ENCODE peak calls at places on chromosomes 4 and X, in nine cellular contexts. L, O, X, M, D, T, E, A and I are unnamed samples.

GRCh38 chr4:47690611-47691010 is 147.3 kb downstream of the CORIN start:
- DNase-seq in L (no peak), O (no peak), X (no peak), M (no peak), D (no peak), T (no peak), E (no peak), A (no peak), I (no peak)

GRCh38 chr4:173436149-173436579 is 37.2 kb upstream of the SCRG1 start:
- DNase-seq in L (no peak), O (no peak), X (peak; percentile 28), M (no peak), D (peak; percentile 81), T (peak; percentile 22), E (peak; percentile 79), A (peak; percentile 31), I (no peak)

GRCh38 chrX:114344756-114345155 is 239.1 kb upstream of the HTR2C start:
- DNase-seq in L (no peak), O (no peak), X (peak; percentile 59), M (no peak), D (peak; percentile 47), T (no peak), E (peak; percentile 41), A (peak; percentile 18), I (no peak)

GRCh38 chr4:1711055-1711905 is 839 bp downstream of the SLBP start:
- DNase-seq in L (no peak), O (peak; percentile 50), X (peak; percentile 71), M (no peak), D (peak; percentile 68), T (peak; percentile 69), E (peak; percentile 76), A (peak; percentile 61), I (peak; percentile 45)

GRCh38 chr4:77012726-77013125 is 63.1 kb downstream of the CCNI start:
- DNase-seq in L (no peak), O (peak; percentile 31), X (no peak), M (no peak), D (no peak), T (no peak), E (no peak), A (no peak), I (no peak)

GRCh38 chr4:101188906-101189305 is 158.4 kb downstream of the PPP3CA start:
- DNase-seq in L (no peak), O (no peak), X (no peak), M (no peak), D (no peak), T (no peak), E (no peak), A (no peak), I (no peak)

GRCh38 chr4:52376107-52376704 is 282.9 kb downstream of the USP46 start:
- DNase-seq in L (no peak), O (no peak), X (peak; percentile 76), M (no peak), D (peak; percentile 35), T (peak; percentile 42), E (peak; percentile 26), A (peak; percentile 62), I (no peak)

GRCh38 chr4:173318648-173319211 is 15.4 kb downstream of the HMGB2 start:
- DNase-seq in L (peak; percentile 15), O (no peak), X (peak; percentile 26), M (no peak), D (peak; percentile 31), T (no peak), E (peak; percentile 60), A (peak; percentile 78), I (no peak)

GRCh38 chrX:31658360-31658759 is 586.5 kb upstream of the FTHL17 start:
- DNase-seq in L (peak; percentile 1), O (no peak), X (peak; percentile 22), M (no peak), D (peak; percentile 17), T (no peak), E (peak; percentile 41), A (peak; percentile 52), I (no peak)

GRCh38 chr4:76308548-76308947 is 2.0 kb downstream of the STBD1 start:
- DNase-seq in L (no peak), O (peak; percentile 74), X (peak; percentile 80), M (no peak), D (no peak), T (peak; percentile 58), E (no peak), A (no peak), I (peak; percentile 32)

GRCh38 chr4:77493829-77494551 is 111.6 kb upstream of the CXCL13 start:
- DNase-seq in L (no peak), O (no peak), X (no peak), M (no peak), D (peak; percentile 27), T (no peak), E (no peak), A (peak; percentile 56), I (no peak)

GRCh38 chrX:19611636-19612376 is 96.5 kb upstream of the MAP3K15 start:
- DNase-seq in L (no peak), O (no peak), X (no peak), M (no peak), D (no peak), T (no peak), E (no peak), A (no peak), I (no peak)

GRCh38 chrX:72396117-72396516 is 90.4 kb upstream of the CITED1 start:
- DNase-seq in L (no peak), O (no peak), X (no peak), M (no peak), D (no peak), T (no peak), E (no peak), A (no peak), I (no peak)

GRCh38 chr4:54726907-54727306 is 69.2 kb downstream of the KIT start:
- DNase-seq in L (no peak), O (no peak), X (no peak), M (no peak), D (no peak), T (no peak), E (no peak), A (no peak), I (no peak)

GRCh38 chr4:169774466-169775445 is 17.0 kb upstream of the HPF1 start:
- DNase-seq in L (no peak), O (no peak), X (peak; percentile 8), M (no peak), D (no peak), T (no peak), E (no peak), A (no peak), I (peak; percentile 52)

GRCh38 chr4:2363056-2363719 is 55.3 kb downstream of the ZFYVE28 start:
- DNase-seq in L (peak; percentile 48), O (no peak), X (peak; percentile 62), M (no peak), D (peak; percentile 35), T (peak; percentile 67), E (no peak), A (peak; percentile 8), I (no peak)

GRCh38 chr4:179027569-179027968 is 1585.3 kb upstream of the AGA start:
- DNase-seq in L (no peak), O (no peak), X (no peak), M (no peak), D (no peak), T (no peak), E (no peak), A (no peak), I (no peak)

GRCh38 chr4:78776729-78777555 is 792 bp downstream of the BMP2K start:
- DNase-seq in L (no peak), O (peak; percentile 18), X (peak; percentile 60), M (peak; percentile 19), D (peak; percentile 71), T (peak; percentile 16), E (peak; percentile 67), A (peak; percentile 92), I (peak; percentile 58)

GRCh38 chr4:59094505-59094904 is 1984.3 kb upstream of the IGFBP7 start:
- DNase-seq in L (no peak), O (no peak), X (no peak), M (no peak), D (no peak), T (no peak), E (no peak), A (no peak), I (no peak)

GRCh38 chr4:153468587-153468986 is 2.4 kb downstream of the TMEM131L start:
- DNase-seq in L (no peak), O (no peak), X (no peak), M (no peak), D (no peak), T (no peak), E (no peak), A (no peak), I (no peak)

GRCh38 chr4:183636923-183637322 is 22.1 kb downstream of the RWDD4 start:
- DNase-seq in L (no peak), O (no peak), X (no peak), M (no peak), D (no peak), T (peak; percentile 24), E (peak; percentile 65), A (no peak), I (no peak)

GRCh38 chr4:7068883-7069282 is 1.0 kb upstream of the GRPEL1 start:
- DNase-seq in L (no peak), O (no peak), X (peak; percentile 50), M (no peak), D (no peak), T (no peak), E (peak; percentile 15), A (peak; percentile 52), I (no peak)

GRCh38 chr4:84231539-84232055 is 267.5 kb downstream of the NKX6-1 start:
- DNase-seq in L (no peak), O (no peak), X (no peak), M (no peak), D (no peak), T (no peak), E (no peak), A (no peak), I (no peak)

GRCh38 chrX:74940414-74940813 is 15.2 kb upstream of the NEXMIF start:
- DNase-seq in L (no peak), O (no peak), X (no peak), M (no peak), D (no peak), T (no peak), E (no peak), A (no peak), I (no peak)

GRCh38 chrX:52425710-52426245 is 57.0 kb downstream of the XAGE2 start:
- DNase-seq in L (no peak), O (no peak), X (no peak), M (no peak), D (peak; percentile 9), T (no peak), E (peak; percentile 42), A (peak; percentile 3), I (no peak)

GRCh38 chrX:50618788-50619558 is 148.3 kb upstream of the DGKK start:
- DNase-seq in L (no peak), O (no peak), X (no peak), M (no peak), D (no peak), T (no peak), E (peak; percentile 8), A (no peak), I (no peak)

GRCh38 chrX:21725498-21725897 is 32.4 kb downstream of the SMPX start:
- DNase-seq in L (peak; percentile 14), O (no peak), X (peak; percentile 43), M (no peak), D (peak; percentile 9), T (no peak), E (peak; percentile 75), A (peak; percentile 41), I (no peak)

GRCh38 chr4:180587379-180587778 is 1655.8 kb upstream of the TENM3 start:
- DNase-seq in L (no peak), O (no peak), X (no peak), M (no peak), D (no peak), T (no peak), E (no peak), A (no peak), I (no peak)

GRCh38 chr4:53974561-53974960 is 89.8 kb downstream of the CHIC2 start:
- DNase-seq in L (no peak), O (no peak), X (no peak), M (no peak), D (no peak), T (no peak), E (no peak), A (no peak), I (no peak)

GRCh38 chr4:183469936-183470335 is 25.5 kb downstream of the CDKN2AIP start:
- DNase-seq in L (peak; percentile 8), O (no peak), X (no peak), M (no peak), D (no peak), T (no peak), E (peak; percentile 21), A (peak; percentile 91), I (no peak)

GRCh38 chr4:128590034-128590740 is 219.3 kb upstream of the JADE1 start:
- DNase-seq in L (no peak), O (no peak), X (no peak), M (no peak), D (no peak), T (no peak), E (peak; percentile 31), A (no peak), I (no peak)